ENCODE peak calls at places on chromosomes 6 and 20, in seven cellular contexts. One of them, this sample, is unnamed.

GRCh38 chr20:37202267-37202943 is 23.1 kb upstream of the MROH8 start:
- DNase-seq in neural crest cell: peak
- DNase-seq in ACHN: peak
- DNase-seq in CD4-positive, alpha-beta T cell: no peak
- DNase-seq in T-helper 2 cell: no peak
- DNase-seq in IMR-90: peak
- DNase-seq in NCI-H1105: peak
- DNase-seq in this sample: no peak

GRCh38 chr20:51562334-51563140 is 20.0 kb upstream of the NFATC2 start:
- DNase-seq in neural crest cell: peak
- DNase-seq in ACHN: peak
- DNase-seq in CD4-positive, alpha-beta T cell: no peak
- DNase-seq in T-helper 2 cell: no peak
- DNase-seq in IMR-90: peak
- DNase-seq in NCI-H1105: peak
- DNase-seq in this sample: no peak

GRCh38 chr20:4066551-4066950 is 51.2 kb upstream of the RNF24 start:
- DNase-seq in neural crest cell: no peak
- DNase-seq in ACHN: no peak
- DNase-seq in CD4-positive, alpha-beta T cell: no peak
- DNase-seq in T-helper 2 cell: no peak
- DNase-seq in IMR-90: no peak
- DNase-seq in NCI-H1105: no peak
- DNase-seq in this sample: no peak

GRCh38 chr20:1646975-1647431 is 10.6 kb downstream of the SIRPG start:
- DNase-seq in neural crest cell: no peak
- DNase-seq in ACHN: no peak
- DNase-seq in CD4-positive, alpha-beta T cell: no peak
- DNase-seq in T-helper 2 cell: no peak
- DNase-seq in IMR-90: no peak
- DNase-seq in NCI-H1105: no peak
- DNase-seq in this sample: no peak

GRCh38 chr6:11522819-11523218 is 14.7 kb upstream of the TMEM170B start:
- DNase-seq in neural crest cell: no peak
- DNase-seq in ACHN: no peak
- DNase-seq in CD4-positive, alpha-beta T cell: no peak
- DNase-seq in T-helper 2 cell: no peak
- DNase-seq in IMR-90: no peak
- DNase-seq in NCI-H1105: no peak
- DNase-seq in this sample: no peak

GRCh38 chr6:40958740-40959139 is 80.3 kb downstream of the UNC5CL start:
- DNase-seq in neural crest cell: no peak
- DNase-seq in ACHN: peak
- DNase-seq in CD4-positive, alpha-beta T cell: no peak
- DNase-seq in T-helper 2 cell: no peak
- DNase-seq in IMR-90: peak
- DNase-seq in NCI-H1105: no peak
- DNase-seq in this sample: no peak

GRCh38 chr20:50003253-50003656 is 20.5 kb downstream of the SNAI1 start:
- DNase-seq in neural crest cell: no peak
- DNase-seq in ACHN: no peak
- DNase-seq in CD4-positive, alpha-beta T cell: no peak
- DNase-seq in T-helper 2 cell: no peak
- DNase-seq in IMR-90: peak
- DNase-seq in NCI-H1105: no peak
- DNase-seq in this sample: no peak

GRCh38 chr6:79453558-79454042 is 83.6 kb downstream of the LCA5 start:
- DNase-seq in neural crest cell: no peak
- DNase-seq in ACHN: no peak
- DNase-seq in CD4-positive, alpha-beta T cell: no peak
- DNase-seq in T-helper 2 cell: no peak
- DNase-seq in IMR-90: no peak
- DNase-seq in NCI-H1105: no peak
- DNase-seq in this sample: no peak

GRCh38 chr6:73353636-73354388 is at the start of gene DPPA5:
- DNase-seq in neural crest cell: no peak
- DNase-seq in ACHN: no peak
- DNase-seq in CD4-positive, alpha-beta T cell: no peak
- DNase-seq in T-helper 2 cell: no peak
- DNase-seq in IMR-90: no peak
- DNase-seq in NCI-H1105: no peak
- DNase-seq in this sample: no peak